ENCODE peak calls at places on chromosomes 7 and 10, in four cellular contexts. One of them, this sample, is unnamed.

GRCh38 chr10:120039826-120040225 is 147.3 kb downstream of the SEC23IP start:
- DNase-seq in GM06990: no peak
- DNase-seq in BJ: no peak
- DNase-seq in neural progenitor cell: no peak
- DNase-seq in this sample: no peak

GRCh38 chr10:32149257-32149955 is 93.2 kb upstream of the KIF5B start:
- DNase-seq in GM06990: peak
- DNase-seq in BJ: peak
- DNase-seq in neural progenitor cell: no peak
- DNase-seq in this sample: peak

GRCh38 chr7:13508586-13508985 is 480.9 kb downstream of the ETV1 start:
- DNase-seq in neural progenitor cell: peak
- DNase-seq in BJ: no peak
- DNase-seq in GM06990: no peak
- DNase-seq in this sample: no peak

GRCh38 chr7:158351051-158351450 is 236.6 kb downstream of the PTPRN2 start:
- DNase-seq in BJ: no peak
- DNase-seq in neural progenitor cell: no peak
- DNase-seq in GM06990: no peak
- DNase-seq in this sample: no peak

GRCh38 chr10:42691361-42692120 is 53.2 kb upstream of the ZNF33B start:
- DNase-seq in GM06990: no peak
- DNase-seq in neural progenitor cell: no peak
- DNase-seq in BJ: no peak
- DNase-seq in this sample: no peak

GRCh38 chr10:30178565-30178964 is 119.2 kb upstream of the JCAD start:
- DNase-seq in GM06990: no peak
- DNase-seq in BJ: no peak
- DNase-seq in neural progenitor cell: no peak
- DNase-seq in this sample: peak

GRCh38 chr10:101041252-101041761 is 10.3 kb downstream of the SFXN3 start:
- DNase-seq in GM06990: no peak
- DNase-seq in BJ: peak
- DNase-seq in neural progenitor cell: peak
- DNase-seq in this sample: peak

GRCh38 chr7:139666501-139666900 is 111.3 kb downstream of the HIPK2 start:
- DNase-seq in GM06990: no peak
- DNase-seq in BJ: no peak
- DNase-seq in neural progenitor cell: no peak
- DNase-seq in this sample: no peak

GRCh38 chr7:91945476-91945875 is 4.8 kb downstream of the AKAP9 start:
- DNase-seq in BJ: no peak
- DNase-seq in GM06990: no peak
- DNase-seq in neural progenitor cell: no peak
- DNase-seq in this sample: peak

GRCh38 chr7:151818674-151819519 is 58.0 kb downstream of the PRKAG2 start:
- DNase-seq in GM06990: no peak
- DNase-seq in BJ: no peak
- DNase-seq in neural progenitor cell: peak
- DNase-seq in this sample: no peak

GRCh38 chr10:103047381-103047780 is 129.3 kb downstream of the CNNM2 start:
- DNase-seq in GM06990: no peak
- DNase-seq in BJ: no peak
- DNase-seq in neural progenitor cell: no peak
- DNase-seq in this sample: no peak

GRCh38 chr7:98990356-98990755 is 112.0 kb downstream of the TRRAP start:
- DNase-seq in neural progenitor cell: no peak
- DNase-seq in GM06990: no peak
- DNase-seq in BJ: no peak
- DNase-seq in this sample: no peak

GRCh38 chr7:95599069-95599468 is 2.8 kb upstream of the PDK4 start:
- DNase-seq in BJ: no peak
- DNase-seq in neural progenitor cell: no peak
- DNase-seq in GM06990: no peak
- DNase-seq in this sample: no peak

GRCh38 chr7:10973942-10974716 is 457 bp downstream of the PHF14 start:
- DNase-seq in neural progenitor cell: peak
- DNase-seq in GM06990: no peak
- DNase-seq in BJ: no peak
- DNase-seq in this sample: peak

GRCh38 chr7:80139179-80139578 is 4.5 kb downstream of the GNAI1 start:
- DNase-seq in neural progenitor cell: no peak
- DNase-seq in BJ: no peak
- DNase-seq in GM06990: no peak
- DNase-seq in this sample: no peak

GRCh38 chr7:16071246-16071857 is 350.0 kb downstream of the CRPPA start:
- DNase-seq in BJ: no peak
- DNase-seq in neural progenitor cell: peak
- DNase-seq in GM06990: peak
- DNase-seq in this sample: peak

GRCh38 chr10:132696728-132697567 is 89.0 kb downstream of the NKX6-2 start:
- DNase-seq in GM06990: no peak
- DNase-seq in BJ: no peak
- DNase-seq in neural progenitor cell: no peak
- DNase-seq in this sample: no peak

GRCh38 chr7:4906682-4907081 is 23.2 kb upstream of the RADIL start:
- DNase-seq in GM06990: no peak
- DNase-seq in BJ: no peak
- DNase-seq in neural progenitor cell: no peak
- DNase-seq in this sample: no peak

GRCh38 chr7:70042533-70042932 is 444.3 kb downstream of the AUTS2 start:
- DNase-seq in neural progenitor cell: no peak
- DNase-seq in BJ: no peak
- DNase-seq in GM06990: no peak
- DNase-seq in this sample: peak

GRCh38 chr7:55250313-55250712 is 114.8 kb upstream of the LANCL2 start:
- DNase-seq in GM06990: no peak
- DNase-seq in BJ: no peak
- DNase-seq in neural progenitor cell: peak
- DNase-seq in this sample: peak

GRCh38 chr7:155764432-155764798 is 47.8 kb downstream of the SHH start:
- DNase-seq in BJ: no peak
- DNase-seq in GM06990: no peak
- DNase-seq in neural progenitor cell: no peak
- DNase-seq in this sample: no peak

GRCh38 chr7:53111061-53111460 is 75.6 kb downstream of the POM121L12 start:
- DNase-seq in neural progenitor cell: peak
- DNase-seq in BJ: no peak
- DNase-seq in GM06990: no peak
- DNase-seq in this sample: peak

GRCh38 chr10:71074176-71074755 is 138.1 kb upstream of the UNC5B start:
- DNase-seq in BJ: no peak
- DNase-seq in GM06990: no peak
- DNase-seq in neural progenitor cell: no peak
- DNase-seq in this sample: no peak

GRCh38 chr10:602391-603005 is 87.0 kb downstream of the DIP2C start:
- DNase-seq in BJ: no peak
- DNase-seq in neural progenitor cell: no peak
- DNase-seq in GM06990: no peak
- DNase-seq in this sample: no peak

GRCh38 chr10:71966046-71967004 is 2.1 kb downstream of the CHST3 start:
- DNase-seq in GM06990: no peak
- DNase-seq in BJ: no peak
- DNase-seq in neural progenitor cell: no peak
- DNase-seq in this sample: no peak

GRCh38 chr7:127770870-127771269 is 118.9 kb downstream of the SND1 start:
- DNase-seq in BJ: no peak
- DNase-seq in GM06990: no peak
- DNase-seq in neural progenitor cell: no peak
- DNase-seq in this sample: peak

GRCh38 chr10:71222541-71223364 is 10.4 kb downstream of the UNC5B start:
- DNase-seq in GM06990: no peak
- DNase-seq in BJ: no peak
- DNase-seq in neural progenitor cell: peak
- DNase-seq in this sample: no peak

GRCh38 chr10:110387983-110388681 is 83.4 kb upstream of the SMNDC1 start:
- DNase-seq in BJ: peak
- DNase-seq in GM06990: peak
- DNase-seq in neural progenitor cell: no peak
- DNase-seq in this sample: peak

GRCh38 chr7:136214356-136214755 is 237.2 kb upstream of the MTPN start:
- DNase-seq in neural progenitor cell: no peak
- DNase-seq in GM06990: no peak
- DNase-seq in BJ: no peak
- DNase-seq in this sample: no peak
- TF ChIP-seq CTCF in neural progenitor cell: peak
- TF ChIP-seq CTCF in GM06990: no peak
- TF ChIP-seq CTCF in BJ: no peak
- TF ChIP-seq CTCF in this sample: no peak

DNA sequence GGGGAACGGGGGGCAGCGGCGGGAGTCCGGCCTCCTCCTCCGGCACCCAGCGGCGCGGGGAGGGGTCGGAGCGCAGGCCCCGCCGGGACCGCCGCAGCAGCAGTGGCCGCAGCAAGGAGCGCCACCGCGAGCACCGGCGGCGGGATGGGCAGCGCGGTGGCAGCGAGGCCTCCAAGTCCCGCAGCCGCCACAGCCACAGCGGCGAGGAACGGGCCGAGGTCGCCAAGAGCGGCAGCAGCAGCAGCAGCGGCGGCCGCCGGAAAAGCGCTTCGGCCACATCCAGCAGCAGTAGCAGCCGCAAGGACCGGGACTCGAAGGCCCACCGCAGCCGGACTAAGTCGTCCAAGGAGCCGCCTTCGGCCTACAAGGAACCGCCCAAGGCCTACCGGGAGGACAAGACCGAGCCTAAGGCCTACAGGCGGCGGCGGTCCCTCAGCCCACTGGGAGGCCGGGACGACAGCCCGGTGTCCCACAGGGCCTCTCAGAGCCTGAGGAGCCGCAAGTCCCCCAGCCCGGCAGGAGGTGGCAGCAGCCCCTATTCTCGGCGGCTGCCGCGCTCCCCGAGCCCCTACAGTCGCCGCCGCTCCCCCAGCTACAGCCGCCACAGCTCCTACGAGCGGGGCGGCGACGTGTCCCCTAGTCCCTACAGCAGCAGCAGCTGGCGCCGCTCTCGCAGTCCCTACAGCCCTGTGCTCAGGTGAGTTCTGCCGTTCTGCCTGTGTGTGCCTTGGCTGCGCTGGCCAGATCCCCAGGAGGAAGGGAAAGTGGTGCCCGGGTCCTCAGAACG is 1.3 kb downstream of the CDK13 start:
- DNase-seq in GM06990: peak
- DNase-seq in BJ: no peak
- DNase-seq in neural progenitor cell: peak
- DNase-seq in this sample: peak
- H3K4me3 ChIP-seq in GM06990: peak
- H3K4me3 ChIP-seq in BJ: peak
- H3K4me3 ChIP-seq in neural progenitor cell: peak
- H3K4me3 ChIP-seq in this sample: peak

DNA sequence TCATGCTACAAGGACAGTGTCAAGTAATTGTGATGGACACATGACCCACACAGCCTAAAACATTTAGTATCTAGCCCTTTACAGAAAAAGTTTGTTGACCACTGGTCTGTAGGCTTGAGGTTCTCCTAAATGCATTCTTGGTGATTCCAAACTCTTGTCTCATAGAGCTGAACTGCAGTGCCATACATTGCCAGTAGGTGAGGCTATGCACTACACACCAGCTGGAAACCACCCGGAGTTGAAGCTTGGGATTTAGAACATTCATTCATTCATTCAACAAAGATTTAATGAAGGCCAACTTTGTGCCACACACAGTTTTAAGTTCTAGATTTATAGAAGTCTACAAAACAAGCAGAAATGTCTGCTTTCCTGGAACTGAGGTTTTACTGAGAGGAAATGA is 77.3 kb upstream of the TCF7L2 start:
- DNase-seq in GM06990: no peak
- DNase-seq in BJ: no peak
- DNase-seq in neural progenitor cell: no peak
- DNase-seq in this sample: no peak
- TF ChIP-seq CTCF in GM06990: peak
- TF ChIP-seq CTCF in BJ: peak
- TF ChIP-seq CTCF in neural progenitor cell: peak
- TF ChIP-seq CTCF in this sample: peak

DNA sequence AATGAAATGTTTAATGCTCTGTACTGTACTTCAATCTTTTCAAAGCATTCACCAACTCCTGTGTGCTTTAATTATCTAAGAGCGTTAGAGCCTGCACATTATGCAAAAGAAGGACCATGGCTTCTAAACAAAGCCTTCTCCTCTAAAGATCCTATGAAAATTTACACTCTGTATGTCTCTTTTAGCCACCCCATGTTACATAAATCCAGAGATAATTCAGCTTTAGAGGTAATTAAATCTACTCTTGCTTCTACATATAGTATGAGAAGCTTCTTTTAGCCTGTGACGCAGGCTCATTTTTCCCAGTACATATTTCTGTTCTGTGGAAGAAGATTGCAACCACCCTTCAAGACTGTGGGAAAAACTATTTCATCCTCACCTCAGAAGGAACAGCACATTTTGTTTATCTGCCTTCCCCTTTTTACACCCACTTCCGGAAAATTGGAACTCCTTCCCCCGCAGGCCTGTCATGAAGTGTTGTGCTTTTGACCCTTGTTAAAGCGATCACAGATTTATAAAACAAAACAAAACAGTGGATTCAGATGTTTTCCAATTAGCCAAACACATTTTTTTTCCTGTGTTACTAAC is 8.1 kb upstream of the TAS2R16 start:
- DNase-seq in neural progenitor cell: no peak
- DNase-seq in BJ: no peak
- DNase-seq in GM06990: no peak
- DNase-seq in this sample: peak
- H3K4me3 ChIP-seq in neural progenitor cell: no peak
- H3K4me3 ChIP-seq in BJ: no peak
- H3K4me3 ChIP-seq in GM06990: no peak
- H3K4me3 ChIP-seq in this sample: no peak

DNA sequence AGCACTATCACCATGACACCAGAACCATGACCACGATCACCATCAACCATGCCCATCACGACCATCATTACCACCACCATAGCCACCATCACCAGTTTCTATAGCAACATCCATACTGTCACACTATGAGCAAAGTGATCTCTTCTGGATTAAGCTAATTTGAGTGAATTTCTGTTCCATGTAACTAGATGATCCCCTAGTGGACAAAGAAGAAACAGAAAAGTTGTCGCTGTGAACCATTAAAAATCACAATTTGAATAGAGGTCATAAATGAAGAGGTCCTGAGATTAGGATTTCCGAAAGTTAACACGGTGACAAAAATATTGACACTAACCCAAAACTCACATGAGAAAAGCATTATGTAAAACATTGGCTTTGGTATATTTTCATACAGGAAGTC is 77.6 kb downstream of the CLRN3 start:
- DNase-seq in neural progenitor cell: no peak
- DNase-seq in GM06990: no peak
- DNase-seq in BJ: no peak
- DNase-seq in this sample: no peak
- TF ChIP-seq CTCF in neural progenitor cell: peak
- TF ChIP-seq CTCF in GM06990: no peak
- TF ChIP-seq CTCF in BJ: no peak
- TF ChIP-seq CTCF in this sample: no peak

This sample was measured in fibroblast of pulmonary artery.